ENCODE peak calls at places on chromosomes 5 and 9, in nine cellular contexts. L, C, M, Q, K, N, S, D and A are unnamed samples.

GRCh38 chr5:168528521-168529360 is at the start of gene FBLL1:
- DNase-seq in Q (no peak), M (no peak), S (no peak), N (peak; percentile 46), D (peak; percentile 90), L (peak; percentile 29), C (no peak), K (no peak), A (no peak)

GRCh38 chr9:123620258-123620657 is 264.3 kb downstream of the CRB2 start:
- DNase-seq in K (no peak), D (no peak), N (no peak), S (no peak), L (no peak), M (no peak), Q (no peak), C (no peak), A (no peak)

GRCh38 chr5:66440202-66440680 is 156.0 kb upstream of the MAST4 start:
- DNase-seq in S (no peak), L (peak; percentile 63), D (no peak), Q (no peak), M (no peak), K (no peak), N (no peak), C (no peak), A (peak; percentile 22)

GRCh38 chr5:171647900-171648253 is 137.7 kb upstream of the SMIM23 start:
- DNase-seq in N (no peak), S (no peak), Q (no peak), D (no peak), M (no peak), K (no peak), C (no peak), L (no peak), A (no peak)

GRCh38 chr9:135414293-135414692 is 65.3 kb upstream of the PPP1R26 start:
- DNase-seq in S (no peak), C (no peak), N (no peak), D (no peak), K (no peak), L (no peak), Q (no peak), M (no peak), A (no peak)

GRCh38 chr9:89278997-89279739 is 31.8 kb upstream of the CKS2 start:
- DNase-seq in M (no peak), K (no peak), C (no peak), Q (no peak), L (no peak), S (no peak), N (no peak), D (peak; percentile 66), A (no peak)

GRCh38 chr9:109986423-109987055 is 206.5 kb downstream of the PALM2AKAP2 start:
- DNase-seq in M (no peak), L (no peak), C (no peak), K (no peak), Q (no peak), N (no peak), D (no peak), S (no peak), A (no peak)

GRCh38 chr9:137417161-137418021 is 5.6 kb downstream of the EXD3 start:
- DNase-seq in K (no peak), Q (no peak), N (peak; percentile 60), C (peak; percentile 55), L (no peak), M (no peak), D (no peak), S (no peak), A (no peak)

GRCh38 chr9:95907794-95908193 is 32.3 kb downstream of the ERCC6L2 start:
- DNase-seq in L (no peak), K (no peak), Q (no peak), D (peak; percentile 18), C (no peak), N (no peak), M (no peak), S (no peak), A (no peak)

GRCh38 chr5:139118804-139119203 is 79.4 kb downstream of the SIL1 start:
- DNase-seq in M (no peak), D (no peak), N (no peak), L (no peak), C (no peak), K (no peak), S (no peak), Q (no peak), A (no peak)

DNA sequence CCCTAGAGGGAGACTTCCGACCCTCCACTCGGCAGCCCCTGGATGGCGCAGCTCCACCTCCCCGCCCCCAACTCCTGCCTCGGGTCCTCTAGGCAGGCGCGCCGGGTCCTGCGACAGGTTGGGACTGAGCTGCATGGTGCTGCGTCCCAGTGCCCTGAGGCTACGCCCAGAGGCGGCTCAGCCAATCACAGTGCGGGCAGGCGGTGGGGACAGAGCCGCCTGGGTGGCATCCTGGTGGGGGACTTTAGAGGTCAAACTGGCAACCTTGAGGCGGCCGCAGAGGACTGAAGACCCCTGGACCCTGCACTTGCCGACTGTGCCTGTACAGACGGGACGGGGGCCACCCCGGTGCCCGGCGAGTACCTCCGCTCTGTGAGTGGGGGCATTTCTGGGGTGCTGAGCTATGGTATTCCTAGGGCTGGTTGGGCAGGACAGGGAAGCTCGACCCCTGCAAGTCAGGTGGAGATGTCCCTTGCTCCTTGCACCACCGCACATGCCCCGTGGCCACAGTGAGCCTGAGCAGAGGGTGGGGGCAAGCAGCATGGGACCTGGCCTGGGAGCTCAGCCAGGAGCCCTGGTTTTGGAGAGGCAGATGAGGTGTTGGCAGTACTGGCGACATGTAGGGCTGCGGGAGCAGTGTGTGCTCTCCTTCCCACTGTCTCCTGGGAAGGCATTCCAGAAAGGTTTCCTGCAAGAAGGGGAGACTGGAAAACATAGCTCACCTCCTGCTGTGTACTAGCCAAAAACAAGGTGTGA is 45.5 kb downstream of the CTSL start:
- DNase-seq in N (no peak), K (no peak), D (peak; percentile 47), Q (no peak), S (no peak), M (no peak), C (no peak), L (peak; percentile 29), A (peak; percentile 59)
- TF ChIP-seq CTCF in N (no peak), K (no peak), D (peak; percentile 11), Q (no peak), S (no peak), M (no peak), C (no peak), L (no peak), A (no peak)

GRCh38 chr9:98823666-98824334 is 16.3 kb downstream of the GALNT12 start:
- DNase-seq in S (no peak), D (no peak), L (no peak), N (no peak), K (no peak), Q (no peak), C (no peak), M (no peak), A (no peak)

GRCh38 chr9:98821831-98822230 is 14.4 kb downstream of the GALNT12 start:
- DNase-seq in N (no peak), L (no peak), C (no peak), Q (no peak), S (no peak), M (no peak), K (no peak), D (no peak), A (no peak)

GRCh38 chr9:98819231-98819630 is 11.8 kb downstream of the GALNT12 start:
- DNase-seq in D (no peak), C (no peak), K (no peak), S (no peak), Q (no peak), N (no peak), L (no peak), M (no peak), A (no peak)

GRCh38 chr9:98825414-98825813 is 17.9 kb downstream of the GALNT12 start:
- DNase-seq in K (no peak), D (no peak), C (no peak), S (no peak), Q (no peak), N (no peak), L (no peak), M (no peak), A (no peak)

DNA sequence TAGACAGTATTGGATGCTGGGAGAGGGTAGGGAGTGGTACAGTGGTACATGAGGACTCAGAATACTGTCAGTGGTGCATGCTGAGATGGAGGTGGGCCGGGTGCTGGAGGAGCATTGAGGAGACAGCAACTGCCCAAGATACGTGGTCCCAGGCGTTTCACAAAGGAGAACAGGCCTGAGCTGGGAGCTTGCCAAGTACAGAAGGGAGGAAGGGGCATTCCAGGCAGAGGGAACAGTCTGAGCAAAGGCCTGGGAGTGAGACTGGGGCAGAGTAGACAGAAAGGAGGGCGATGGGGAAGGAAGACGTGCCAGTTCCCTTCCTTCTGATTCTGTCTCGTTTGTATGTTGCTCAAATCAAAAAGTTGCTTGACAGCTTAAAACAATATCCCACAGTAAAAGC is 15.2 kb downstream of the GALNT12 start:
- DNase-seq in C (no peak), K (no peak), S (no peak), Q (no peak), N (no peak), D (no peak), L (no peak), M (no peak), A (no peak)
- H3K4me3 ChIP-seq in C (no peak overlapping the region), K (no peak overlapping the region), S (no peak overlapping the region), Q (no peak overlapping the region), N (no peak overlapping the region), D (no peak overlapping the region), L (no peak overlapping the region), M (no peak overlapping the region), A (no peak overlapping the region)

DNA sequence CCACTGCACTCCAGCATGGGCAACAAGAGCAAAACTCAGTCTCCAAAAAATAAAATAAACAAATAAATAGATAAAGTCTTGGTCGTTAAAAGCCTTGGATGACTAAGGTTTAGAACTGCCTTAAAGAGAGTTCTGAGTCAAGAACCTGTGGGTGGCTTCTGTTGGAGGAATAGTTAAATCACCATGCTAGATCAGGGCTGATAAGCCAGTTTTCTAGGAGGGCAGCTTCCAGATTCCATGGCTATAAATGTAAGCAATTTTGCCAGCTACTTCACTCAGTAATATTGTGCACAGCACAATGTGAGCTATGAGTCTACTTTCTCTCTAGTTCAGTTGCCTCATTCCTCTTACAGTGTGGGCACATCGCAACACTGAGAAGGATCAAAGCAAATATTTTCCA is 242.1 kb upstream of the NUDT12 start:
- DNase-seq in C (no peak), Q (no peak), D (no peak), N (no peak), L (no peak), K (no peak), M (no peak), S (no peak), A (no peak)
- H3K4me1 ChIP-seq in C (no peaks in the 10 kb centered on the region), Q (no peaks in the 10 kb centered on the region), D (peaks cover 6% of the 10 kb centered on the region), N (no peaks in the 10 kb centered on the region), L (no peaks in the 10 kb centered on the region), K (no peaks in the 10 kb centered on the region), M (no peaks in the 10 kb centered on the region), S (no peaks in the 10 kb centered on the region), A (no peaks in the 10 kb centered on the region)

DNA sequence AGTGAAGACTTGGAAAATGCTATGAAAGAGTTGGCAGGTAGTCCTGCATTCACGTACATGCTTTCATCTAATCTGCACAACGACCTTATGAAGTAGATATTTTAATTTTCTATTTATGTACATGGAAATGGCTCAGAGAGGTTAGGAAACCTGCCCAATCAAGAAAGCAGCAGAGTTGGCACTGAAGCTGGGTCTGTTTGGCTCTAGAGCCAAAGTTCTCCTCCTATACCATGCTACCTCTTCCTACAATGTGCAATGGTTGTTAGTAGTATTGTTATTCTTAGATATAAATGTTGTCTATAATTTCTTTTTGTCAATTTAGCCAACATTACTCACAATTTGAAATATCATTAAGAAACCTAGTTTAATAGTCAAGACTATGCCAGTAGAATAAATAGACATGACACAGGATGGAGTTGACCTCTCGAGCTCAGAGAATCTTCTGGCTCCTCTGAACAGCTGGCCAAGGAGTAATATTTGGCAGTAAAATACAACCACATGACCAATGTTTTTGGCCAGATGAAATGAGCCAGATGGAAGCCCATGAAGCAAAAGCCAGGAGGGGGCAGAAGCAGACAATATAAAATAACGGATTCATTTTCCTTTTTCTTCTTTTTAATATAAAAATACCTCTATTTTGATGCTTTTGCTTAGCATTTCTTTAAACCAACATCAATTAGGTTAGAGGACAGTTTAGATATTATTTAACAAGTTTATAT is 542.3 kb downstream of the PDE4D start:
- DNase-seq in N (no peak), C (no peak), K (no peak), S (no peak), Q (no peak), L (peak; percentile 27), M (no peak), D (no peak), A (no peak)
- TF ChIP-seq CTCF in N (no peak), C (no peak), K (peak; percentile 26), S (no peak), Q (no peak), L (no peak), M (no peak), D (no peak), A (peak; percentile 41)